ENCODE peak calls at places on chromosomes 6 and 20, in six cellular contexts. X is SW 1271, Y is activated gamma-delta T cell treated with Interleukin-2 at 50 U/mL for 16 hours, K is mesothelial cell of epicardium, Q is T follicular helper cell, A is upper lobe of right lung. I is an unnamed sample.

GRCh38 chr6:15911753-15912504 is 217.0 kb upstream of the MYLIP start:
- DNase-seq in A (no peak), Q (no peak), K (no peak), Y (no peak), X (no peak), I (no peak)

GRCh38 chr6:75530696-75531095 is 37.1 kb upstream of the FILIP1 start:
- DNase-seq in X (no peak), Q (no peak), Y (no peak), K (no peak), A (no peak), I (no peak)

GRCh38 chr6:151464702-151465101 is 12.8 kb upstream of the RMND1 start:
- DNase-seq in Y (no peak), K (no peak), A (no peak), X (no peak), Q (no peak), I (no peak)

GRCh38 chr20:44990957-44991356 is 24.6 kb downstream of the STK4 start:
- DNase-seq in X (no peak), A (no peak), K (no peak), Y (no peak), Q (no peak), I (no peak)

GRCh38 chr6:88609973-88610372 is 353.4 kb downstream of the RNGTT start:
- DNase-seq in Y (no peak), X (no peak), K (no peak), A (no peak), Q (no peak), I (no peak)

GRCh38 chr20:4795394-4795793 is 73.7 kb downstream of the PRND start:
- DNase-seq in Y (peak), X (no peak), Q (no peak), A (no peak), K (no peak), I (peak)

GRCh38 chr6:158431560-158431959 is 119.3 kb downstream of the TULP4 start:
- DNase-seq in K (no peak), Y (no peak), A (no peak), Q (no peak), X (no peak), I (no peak)

GRCh38 chr6:158669145-158670035 is 19.5 kb downstream of the SYTL3 start:
- DNase-seq in A (no peak), K (no peak), X (no peak), Y (no peak), Q (no peak), I (no peak)

GRCh38 chr6:131082335-131082734 is 19.3 kb upstream of the EPB41L2 start:
- DNase-seq in Q (no peak), X (no peak), A (no peak), K (no peak), Y (no peak), I (no peak)

GRCh38 chr6:101080597-101080996 is 199.5 kb upstream of the ASCC3 start:
- DNase-seq in A (no peak), K (no peak), Y (no peak), X (no peak), Q (no peak), I (peak)

GRCh38 chr20:38674178-38675133 is 49.8 kb upstream of the SLC32A1 start:
- DNase-seq in Q (peak), Y (peak), X (peak), K (peak), A (peak), I (no peak)

GRCh38 chr6:37648465-37649330 is 49.0 kb downstream of the MDGA1 start:
- DNase-seq in X (no peak), Y (no peak), Q (peak), A (peak), K (no peak), I (no peak)

I was measured in GM04503.